ENCODE peak calls at places on chromosomes 11 and 22, in five cellular contexts. D is lung, W is GM23338, Z is fibroblast of the aortic adventitia, N is fibroblast of villous mesenchyme. U is an unnamed sample.

GRCh38 chr22:31436132-31436531 is 36.7 kb downstream of the DRG1 start:
- DNase-seq in Z (peak), W (no peak), D (no peak), N (no peak), U (no peak)

GRCh38 chr22:33854724-33855123 is 65.6 kb downstream of the LARGE1 start:
- DNase-seq in N (no peak), D (no peak), Z (no peak), W (no peak), U (no peak)

GRCh38 chr11:58900479-58901420 is 38.5 kb upstream of the GLYATL1 start:
- DNase-seq in W (peak), D (peak), N (peak), Z (peak), U (peak)

GRCh38 chr11:117075186-117075585 is 23.0 kb downstream of the SIK3 start:
- DNase-seq in W (no peak), D (no peak), N (no peak), Z (no peak), U (peak)

GRCh38 chr11:17720796-17721171 is 1.4 kb downstream of the MYOD1 start:
- DNase-seq in D (no peak), N (no peak), Z (no peak), W (peak), U (no peak)

GRCh38 chr11:64746486-64746885 is 2.5 kb upstream of the RASGRP2 start:
- DNase-seq in D (no peak), Z (no peak), N (no peak), W (no peak), U (no peak)

GRCh38 chr11:8702598-8702915 is 20.0 kb downstream of the RPL27A start:
- DNase-seq in Z (no peak), D (no peak), N (no peak), W (no peak), U (no peak)

GRCh38 chr11:124633355-124633754 is 10.7 kb downstream of the TBRG1 start:
- DNase-seq in Z (no peak), N (no peak), D (no peak), W (no peak), U (no peak)

GRCh38 chr11:64536396-64536935 is 54.6 kb upstream of the SLC22A12 start:
- DNase-seq in W (no peak), N (peak), Z (peak), D (no peak), U (no peak)

GRCh38 chr11:111645657-111646316 is 43.5 kb downstream of the SIK2 start:
- DNase-seq in Z (no peak), D (no peak), W (no peak), N (no peak), U (no peak)

GRCh38 chr11:120568572-120569307 is 57.2 kb downstream of the GRIK4 start:
- DNase-seq in W (no peak), Z (no peak), D (no peak), N (no peak), U (no peak)

GRCh38 chr11:96189351-96189750 is 153.6 kb downstream of the MAML2 start:
- DNase-seq in D (no peak), N (no peak), Z (no peak), W (no peak), U (no peak)

GRCh38 chr11:20207781-20208621 is 47.7 kb upstream of the DBX1 start:
- DNase-seq in N (no peak), D (peak), W (peak), Z (no peak), U (peak)

GRCh38 chr11:120027546-120028180 is 110.2 kb downstream of the TRIM29 start:
- DNase-seq in Z (no peak), W (no peak), N (no peak), D (no peak), U (no peak)

GRCh38 chr11:109222730-109223129 is 199.3 kb upstream of the C11orf87 start:
- DNase-seq in N (no peak), D (no peak), W (no peak), Z (no peak), U (no peak)

GRCh38 chr22:20566420-20567260 is 59.2 kb downstream of the MED15 start:
- DNase-seq in N (peak), W (no peak), Z (peak), D (no peak), U (peak)

GRCh38 chr11:7612661-7613393 is 60.5 kb downstream of the CYB5R2 start:
- DNase-seq in N (peak), Z (peak), W (no peak), D (no peak), U (peak)

GRCh38 chr11:94882931-94883330 is 90.4 kb downstream of the CWC15 start:
- DNase-seq in D (no peak), N (no peak), Z (no peak), W (no peak), U (peak)

GRCh38 chr11:8732748-8733241 is 50.2 kb downstream of the RPL27A start:
- DNase-seq in N (peak), D (no peak), Z (peak), W (no peak), U (peak)

GRCh38 chr11:70226967-70227366 is 23.9 kb downstream of the FADD start:
- DNase-seq in Z (no peak), D (no peak), W (peak), N (no peak), U (no peak)

GRCh38 chr22:27108425-27109114 is 451.2 kb downstream of the MIAT start:
- DNase-seq in Z (peak), D (no peak), W (no peak), N (peak), U (peak)

GRCh38 chr11:12680246-12680939 is 6.2 kb downstream of the TEAD1 start:
- DNase-seq in W (peak), N (peak), D (peak), Z (peak), U (peak)

GRCh38 chr22:41036924-41037323 is 55.5 kb upstream of the EP300 start:
- DNase-seq in D (no peak), W (no peak), Z (no peak), N (no peak), U (no peak)

GRCh38 chr11:128182844-128183243 is 404.5 kb downstream of the ETS1 start:
- DNase-seq in W (no peak), N (no peak), Z (no peak), D (no peak), U (no peak)

GRCh38 chr11:65540290-65541092 is 15.6 kb downstream of the SCYL1 start:
- DNase-seq in Z (peak), D (peak), N (peak), W (peak), U (peak)

GRCh38 chr11:11383995-11384394 is 30.9 kb upstream of the CSNK2A3 start:
- DNase-seq in Z (no peak), W (no peak), D (no peak), N (no peak), U (no peak)

GRCh38 chr11:128453444-128454336 is 133.7 kb downstream of the ETS1 start:
- DNase-seq in W (no peak), N (peak), D (peak), Z (peak), U (peak)

GRCh38 chr11:34784318-34784841 is 131.8 kb downstream of the APIP start:
- DNase-seq in N (no peak), W (no peak), Z (no peak), D (no peak), U (peak)

GRCh38 chr11:74937696-74938475 is 11.0 kb downstream of the XRRA1 start:
- DNase-seq in N (no peak), Z (peak), W (no peak), D (no peak), U (peak)

GRCh38 chr11:118263694-118264567 is at the start of gene MPZL2:
- DNase-seq in N (no peak), Z (no peak), D (peak), W (peak), U (peak)
- H3K4me3 ChIP-seq in N (peak), Z (no peak), D (peak), W (peak), U (peak)

GRCh38 chr22:39559456-39560105 is 11.0 kb upstream of the CACNA1I start:
- DNase-seq in Z (no peak), W (peak), D (no peak), N (no peak), U (no peak)
- TF ChIP-seq CTCF in Z (peak), W (peak), D (no peak), N (peak), U (peak)

GRCh38 chr22:45971389-45972028 is 5.5 kb downstream of the WNT7B start:
- DNase-seq in W (peak), D (no peak), N (no peak), Z (no peak), U (no peak)

GRCh38 chr22:45969801-45970464 is 7.0 kb downstream of the WNT7B start:
- DNase-seq in D (no peak), Z (no peak), W (no peak), N (no peak), U (no peak)

GRCh38 chr22:45972091-45972867 is 4.7 kb downstream of the WNT7B start:
- DNase-seq in D (no peak), Z (no peak), W (peak), N (no peak), U (peak)

GRCh38 chr22:45969414-45969799 is 7.6 kb downstream of the WNT7B start:
- DNase-seq in W (peak), D (no peak), Z (no peak), N (no peak), U (peak)

DNA sequence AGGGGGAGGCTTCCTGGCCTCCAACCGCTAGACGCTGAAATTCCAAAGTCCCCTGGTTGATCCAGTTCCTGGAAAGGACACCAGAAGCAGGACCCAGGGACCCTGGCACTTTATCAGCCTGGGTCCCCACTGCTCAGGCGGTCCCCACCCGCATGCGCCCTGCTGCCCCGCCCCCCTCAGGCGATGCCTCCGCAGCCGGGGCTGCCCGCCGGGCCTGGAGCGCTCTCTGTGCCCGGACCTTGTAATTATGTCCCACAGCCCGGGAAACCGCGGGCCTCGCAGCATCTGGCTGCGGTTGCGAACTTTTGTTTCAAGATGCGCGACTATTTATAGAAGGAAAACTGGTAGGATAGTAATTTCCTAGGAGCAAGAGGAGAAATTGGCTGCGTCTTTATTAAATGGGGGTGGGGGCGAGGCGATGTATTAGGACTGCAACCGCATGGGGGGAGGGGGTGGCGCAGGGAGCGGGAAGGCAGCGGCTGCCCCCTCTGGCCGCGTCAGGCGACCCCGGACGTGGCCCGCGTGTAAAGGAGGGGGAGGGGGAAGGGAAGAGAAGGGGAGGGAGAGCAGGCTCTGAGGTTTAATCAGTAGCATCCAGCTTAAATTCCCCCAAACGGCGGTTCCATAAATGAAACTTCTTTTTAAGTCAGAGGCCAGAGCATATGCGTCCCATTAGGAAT is 6.1 kb downstream of the WNT7B start:
- DNase-seq in D (no peak), Z (no peak), N (no peak), W (peak), U (no peak)
- H3K4me3 ChIP-seq in D (no peak), Z (peak), N (peak), W (peak), U (peak)

DNA sequence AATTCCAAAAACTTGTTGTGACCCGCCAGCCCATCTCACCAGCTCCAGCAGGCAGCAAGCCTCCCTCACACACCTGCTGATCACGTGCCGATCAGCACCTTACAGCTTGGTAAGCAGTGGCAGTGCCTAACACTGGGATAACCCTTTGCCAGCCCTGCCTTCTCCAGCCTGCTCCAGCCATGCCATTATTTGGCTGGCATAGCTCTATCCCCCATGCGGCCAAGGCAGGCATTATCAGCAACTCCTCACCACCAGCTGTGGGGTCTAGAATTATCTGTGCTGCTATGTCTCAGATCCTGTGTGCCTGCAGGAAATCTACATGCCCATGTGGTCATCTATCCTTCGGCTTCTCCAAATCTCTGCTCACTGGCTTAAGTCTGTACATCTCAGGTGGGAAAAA is 215.0 kb downstream of the ST3GAL4 start:
- DNase-seq in N (no peak), Z (no peak), W (no peak), D (no peak), U (no peak)
- TF ChIP-seq CTCF in N (no peak), Z (no peak), W (peak), D (no peak), U (no peak)

DNA sequence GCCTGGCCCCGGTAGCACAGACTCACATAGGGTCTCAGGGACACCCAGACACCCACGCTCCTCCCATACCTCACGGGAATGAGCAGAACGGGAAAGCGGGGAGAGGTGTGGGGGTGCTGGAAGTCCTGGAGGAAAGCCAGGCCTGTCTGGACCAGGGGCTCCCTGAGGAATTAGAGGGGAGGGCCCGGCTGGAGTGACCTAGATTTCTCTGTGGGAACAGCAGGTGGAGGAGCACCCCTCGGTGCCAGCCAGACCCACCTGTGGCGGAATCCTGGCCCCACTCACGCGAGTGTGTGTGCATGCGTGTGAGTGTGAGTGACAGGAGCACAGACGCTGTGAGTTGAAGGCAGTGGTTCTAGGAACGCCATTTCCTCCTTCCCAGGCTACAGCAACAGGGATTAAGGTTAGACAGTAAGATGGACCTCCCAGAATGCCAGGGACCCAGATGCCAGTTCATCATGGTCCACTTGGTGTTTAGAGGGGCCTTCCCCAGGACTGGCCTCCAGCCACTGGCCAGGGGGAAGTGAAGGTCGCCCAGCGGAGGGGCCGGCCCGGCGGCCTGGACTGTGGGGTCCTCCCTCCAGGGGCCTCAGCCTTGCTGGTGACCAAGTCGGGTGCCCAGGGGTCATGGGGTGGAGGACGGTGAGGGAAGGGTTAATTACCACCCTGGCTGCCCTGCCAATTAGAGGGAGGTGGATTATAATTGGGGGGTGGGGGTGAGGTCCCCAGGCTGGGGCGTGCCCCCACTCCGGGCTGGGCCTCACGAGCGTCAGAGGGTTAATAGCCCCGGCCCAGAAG is 1.0 kb downstream of the PKP3 start:
- DNase-seq in Z (no peak), D (no peak), N (no peak), W (no peak), U (peak)
- H3K4me3 ChIP-seq in Z (no peak), D (peak), N (no peak), W (peak), U (peak)

DNA sequence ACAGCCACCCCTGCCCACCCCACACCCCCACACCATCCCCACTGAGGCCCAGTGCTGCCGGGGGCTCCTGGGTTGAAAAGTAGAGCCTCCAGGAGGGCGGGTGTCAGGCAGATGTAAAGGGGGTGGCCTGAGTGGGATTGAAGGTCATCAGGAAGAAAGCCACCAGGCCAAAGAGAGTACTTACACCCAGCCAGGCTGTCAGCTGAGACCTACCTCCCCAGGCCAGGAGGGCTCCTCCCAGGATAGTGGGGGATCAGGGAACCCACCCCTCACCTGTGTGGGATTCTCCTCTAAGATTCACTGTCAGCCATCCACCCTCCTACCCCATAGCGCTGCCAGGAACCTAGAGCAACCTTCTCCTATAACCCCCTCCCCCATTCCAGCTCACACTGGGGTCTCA is 17.2 kb upstream of the FCHSD2 start:
- DNase-seq in Z (no peak), N (no peak), W (no peak), D (no peak), U (no peak)
- TF ChIP-seq CTCF in Z (no peak), N (no peak), W (no peak), D (no peak), U (no peak)

GRCh38 chr22:36208162-36208765 is 6.7 kb upstream of the APOL4 start:
- DNase-seq in D (no peak), W (no peak), Z (no peak), N (no peak), U (peak)
- H3K4me3 ChIP-seq in D (no peak), W (no peak), Z (no peak), N (no peak), U (no peak)